ENCODE peak calls at places on chromosomes 12 and 14, in eight cellular contexts. L is DMS 273 treated with DMSO at 0.1 percent for 48 hours; Q is T47D; U is T-helper 17 cell; B is CD8-positive, alpha-beta T cell; G is cerebellum; D is T-helper 2 cell treated with Interferon-gamma antibody and Interleukin-4, amounts not matched to agents 5 μg/mL and 100 μg/mL, for 36 hours; Y is nucleus accumbens. C is an unnamed sample.

GRCh38 chr14:103028161-103028767 is 29.1 kb downstream of the CDC42BPB start:
- DNase-seq in L (no peak), Q (no peak), U (no peak), B (no peak), G (no peak), D (no peak), Y (no peak), C (no peak)

GRCh38 chr12:65656904-65657351 is 167.4 kb upstream of the HMGA2 start:
- DNase-seq in L (no peak), Q (no peak), U (no peak), B (no peak), G (no peak), D (peak), Y (no peak), C (no peak)

GRCh38 chr12:107912421-107913004 is 138.0 kb downstream of the ASCL4 start:
- DNase-seq in L (no peak), Q (peak), U (peak), B (peak), G (peak), D (peak), Y (peak), C (peak)

GRCh38 chr12:24537241-24537860 is 411.6 kb downstream of the BCAT1 start:
- DNase-seq in L (no peak), Q (no peak), U (no peak), B (no peak), G (no peak), D (no peak), Y (no peak), C (no peak)

GRCh38 chr12:111748867-111749266 is 17.9 kb upstream of the ALDH2 start:
- DNase-seq in L (no peak), Q (no peak), U (no peak), B (no peak), G (no peak), D (no peak), Y (no peak), C (no peak)

GRCh38 chr14:20456971-20457370 is 1.9 kb downstream of the APEX1 start:
- DNase-seq in L (no peak), Q (no peak), U (no peak), B (no peak), G (no peak), D (no peak), Y (no peak), C (no peak)

GRCh38 chr12:31702047-31702446 is 26.8 kb downstream of the AMN1 start:
- DNase-seq in L (no peak), Q (peak), U (no peak), B (no peak), G (no peak), D (no peak), Y (no peak), C (no peak)

GRCh38 chr14:93092606-93093556 is 22.8 kb downstream of the ITPK1 start:
- DNase-seq in L (no peak), Q (no peak), U (no peak), B (no peak), G (no peak), D (no peak), Y (no peak), C (no peak)

GRCh38 chr12:8742501-8742900 is 44.7 kb downstream of the RIMKLB start:
- DNase-seq in L (no peak), Q (no peak), U (no peak), B (no peak), G (no peak), D (no peak), Y (no peak), C (no peak)

GRCh38 chr14:99351166-99352007 is 79.4 kb upstream of the BCL11B start:
- DNase-seq in L (no peak), Q (no peak), U (no peak), B (no peak), G (no peak), D (no peak), Y (no peak), C (no peak)

GRCh38 chr14:80491562-80492139 is 280.3 kb upstream of the DIO2 start:
- DNase-seq in L (no peak), Q (no peak), U (no peak), B (no peak), G (no peak), D (no peak), Y (no peak), C (no peak)

GRCh38 chr12:108594960-108595710 is 2.7 kb downstream of the TMEM119 start:
- DNase-seq in L (no peak), Q (no peak), U (no peak), B (no peak), G (no peak), D (no peak), Y (no peak), C (no peak)

GRCh38 chr12:53969588-53970259 is 3.2 kb upstream of the HOXC11 start:
- DNase-seq in L (no peak), Q (no peak), U (no peak), B (no peak), G (no peak), D (no peak), Y (no peak), C (no peak)

GRCh38 chr12:109310247-109311125 is 1.4 kb upstream of the FOXN4 start:
- DNase-seq in L (peak), Q (no peak), U (no peak), B (no peak), G (no peak), D (no peak), Y (no peak), C (no peak)

GRCh38 chr12:106003297-106003696 is 135.5 kb downstream of the NUAK1 start:
- DNase-seq in L (no peak), Q (no peak), U (no peak), B (no peak), G (no peak), D (no peak), Y (no peak), C (no peak)

GRCh38 chr14:72545411-72546311 is 348.2 kb downstream of the DPF3 start:
- DNase-seq in L (no peak), Q (peak), U (no peak), B (no peak), G (no peak), D (no peak), Y (no peak), C (no peak)

GRCh38 chr14:61452452-61452851 is 131.1 kb downstream of the PRKCH start:
- DNase-seq in L (no peak), Q (no peak), U (no peak), B (peak), G (no peak), D (peak), Y (no peak), C (no peak)

GRCh38 chr14:31884776-31885379 is 192.2 kb upstream of the ARHGAP5 start:
- DNase-seq in L (no peak), Q (no peak), U (no peak), B (no peak), G (no peak), D (no peak), Y (no peak), C (no peak)

GRCh38 chr14:61042220-61042619 is 61.2 kb downstream of the SLC38A6 start:
- DNase-seq in L (no peak), Q (peak), U (no peak), B (no peak), G (no peak), D (no peak), Y (no peak), C (no peak)